ENCODE peak calls at places on chromosome 18, in nine cellular contexts. C is endothelial cell, X is Peyer's patch, M is progenitor cell of endocrine pancreas, B is heart right ventricle, V is fibroblast of the aortic adventitia, T is left lung, E is astrocyte of the spinal cord, D is AG10803. U is an unnamed sample.

GRCh38 chr18:38174594-38174993 is 609.0 kb upstream of the CELF4 start:
- DNase-seq in D (no peak), B (no peak), V (no peak), T (no peak), E (no peak), M (no peak), C (no peak), X (no peak), U (no peak)

GRCh38 chr18:63823516-63824219 is 48.5 kb downstream of the SERPINB7 start:
- DNase-seq in D (no peak), E (peak; percentile 27), M (no peak), C (no peak), B (peak; percentile 9), X (no peak), T (no peak), V (peak; percentile 44), U (no peak)

GRCh38 chr18:27712066-27712465 is 464.9 kb downstream of the CDH2 start:
- DNase-seq in M (no peak), V (no peak), B (no peak), D (no peak), T (no peak), E (no peak), X (no peak), C (no peak), U (no peak)

GRCh38 chr18:35040988-35041751 is at the start of gene MAPRE2:
- DNase-seq in C (peak; percentile 99), D (peak; percentile 97), E (peak; percentile 98), T (peak; percentile 100), B (peak; percentile 98), V (peak; percentile 95), M (peak; percentile 99), X (peak; percentile 98), U (peak; percentile 100)

GRCh38 chr18:47881752-47882455 is 48.6 kb downstream of the SMAD2 start:
- DNase-seq in C (no peak), T (peak; percentile 17), V (peak; percentile 56), B (no peak), M (no peak), E (peak; percentile 41), D (peak; percentile 55), X (no peak), U (no peak)

GRCh38 chr18:79684283-79684631 is 4.7 kb downstream of the CTDP1 start:
- DNase-seq in B (no peak), C (no peak), D (no peak), M (no peak), E (no peak), V (no peak), T (peak; percentile 44), X (no peak), U (no peak)

GRCh38 chr18:43034683-43035500 is 80.6 kb downstream of the RIT2 start:
- DNase-seq in C (no peak), M (no peak), D (no peak), T (no peak), V (no peak), E (no peak), X (no peak), B (no peak), U (no peak)

GRCh38 chr18:73684651-73685050 is 463.0 kb downstream of the FBXO15 start:
- DNase-seq in B (no peak), E (peak; percentile 55), X (no peak), M (no peak), C (no peak), D (no peak), V (peak; percentile 38), T (no peak), U (no peak)

GRCh38 chr18:31413137-31413536 is 34.4 kb upstream of the DSG3 start:
- DNase-seq in B (no peak), C (no peak), V (no peak), T (no peak), M (no peak), E (no peak), X (no peak), D (no peak), U (no peak)

GRCh38 chr18:80105369-80106167 is 3.5 kb upstream of the ADNP2 start:
- DNase-seq in E (no peak), V (no peak), M (no peak), X (no peak), B (no peak), D (no peak), C (no peak), T (no peak), U (peak; percentile 19)

GRCh38 chr18:3248670-3249359 is 1.2 kb downstream of the MYL12A start:
- DNase-seq in T (no peak), X (no peak), V (peak; percentile 72), D (peak; percentile 70), M (no peak), B (peak; percentile 37), E (peak; percentile 63), C (no peak), U (no peak)

DNA sequence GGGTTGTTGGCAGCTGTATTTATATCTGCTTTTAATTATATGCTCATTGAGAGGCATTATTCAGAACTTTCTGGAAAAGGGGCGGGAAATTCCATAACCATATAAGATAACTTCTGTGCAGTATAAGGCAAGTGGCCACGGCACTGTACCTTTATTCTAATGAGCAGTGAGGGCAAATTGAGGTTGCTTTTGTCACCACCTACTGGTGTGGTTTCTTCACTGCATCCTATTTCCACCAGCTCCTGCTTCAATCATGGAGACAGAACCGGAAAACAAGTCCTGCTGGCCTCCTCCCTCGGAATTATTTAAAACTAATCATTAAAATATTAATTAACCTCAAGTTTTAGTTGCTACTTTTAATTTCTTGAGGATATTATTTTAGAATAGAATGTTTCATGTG is 759.4 kb downstream of the CBLN2 start:
- DNase-seq in T (no peak), M (no peak), C (no peak), V (peak; percentile 29), E (no peak), X (no peak), B (no peak), D (no peak), U (no peak)
- TF ChIP-seq CTCF in T (peak; percentile 13), M (peak; percentile 42), C (no peak), V (peak; percentile 52), E (peak; percentile 40), X (no peak), B (no peak), D (no peak), U (no peak)

GRCh38 chr18:78086931-78087330 is 837.3 kb downstream of the GALR1 start:
- DNase-seq in T (no peak), D (no peak), M (no peak), V (no peak), B (no peak), E (no peak), C (no peak), X (no peak), U (no peak)

GRCh38 chr18:78082776-78083175 is 833.1 kb downstream of the GALR1 start:
- DNase-seq in B (no peak), M (no peak), V (no peak), T (no peak), E (no peak), D (no peak), X (no peak), C (no peak), U (no peak)

GRCh38 chr18:78085241-78086185 is 835.9 kb downstream of the GALR1 start:
- DNase-seq in D (no peak), C (no peak), M (no peak), V (no peak), B (no peak), E (no peak), X (no peak), T (no peak), U (no peak)

GRCh38 chr18:78090584-78090983 is 840.9 kb downstream of the GALR1 start:
- DNase-seq in C (no peak), E (no peak), D (no peak), T (no peak), M (no peak), V (no peak), B (no peak), X (no peak), U (no peak)

DNA sequence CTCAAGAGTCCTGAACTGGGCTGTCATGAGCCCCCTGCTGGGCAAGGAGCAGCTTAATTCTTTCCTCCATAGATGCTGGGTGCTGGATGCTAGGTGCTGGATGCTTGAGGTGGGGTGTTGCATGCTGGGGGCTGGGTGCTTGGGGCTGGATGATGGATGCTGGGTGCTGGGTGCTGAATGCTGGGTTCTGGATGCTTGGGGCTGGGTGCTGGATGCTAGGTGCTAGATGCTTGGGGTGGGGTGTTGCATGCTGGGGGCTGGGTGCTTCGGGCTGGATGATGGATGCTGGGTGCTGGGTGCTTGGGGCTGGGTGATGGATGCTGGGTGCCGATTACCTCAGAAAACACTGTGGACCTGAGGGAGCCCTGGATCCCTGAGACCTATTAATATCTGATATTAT is 837.7 kb downstream of the GALR1 start:
- DNase-seq in C (no peak), B (no peak), X (no peak), M (no peak), D (no peak), E (no peak), V (no peak), T (no peak), U (no peak)
- TF ChIP-seq CTCF in C (no peak), B (no peak), X (no peak), M (no peak), D (no peak), E (no peak), V (no peak), T (no peak), U (no peak)

GRCh38 chr18:22098563-22098989 is 70.8 kb upstream of the GATA6 start:
- DNase-seq in T (no peak), C (no peak), M (no peak), E (no peak), D (no peak), V (no peak), X (no peak), B (no peak), U (no peak)

GRCh38 chr18:22101731-22102130 is 67.7 kb upstream of the GATA6 start:
- DNase-seq in E (no peak), M (no peak), C (no peak), D (no peak), V (no peak), T (no peak), X (no peak), B (no peak), U (no peak)

GRCh38 chr18:22103664-22104031 is 65.7 kb upstream of the GATA6 start:
- DNase-seq in B (no peak), V (no peak), E (no peak), T (no peak), X (no peak), M (no peak), D (no peak), C (no peak), U (no peak)

GRCh38 chr18:22102948-22103663 is 66.3 kb upstream of the GATA6 start:
- DNase-seq in T (no peak), D (no peak), V (no peak), M (no peak), X (no peak), B (no peak), C (no peak), E (no peak), U (no peak)

DNA sequence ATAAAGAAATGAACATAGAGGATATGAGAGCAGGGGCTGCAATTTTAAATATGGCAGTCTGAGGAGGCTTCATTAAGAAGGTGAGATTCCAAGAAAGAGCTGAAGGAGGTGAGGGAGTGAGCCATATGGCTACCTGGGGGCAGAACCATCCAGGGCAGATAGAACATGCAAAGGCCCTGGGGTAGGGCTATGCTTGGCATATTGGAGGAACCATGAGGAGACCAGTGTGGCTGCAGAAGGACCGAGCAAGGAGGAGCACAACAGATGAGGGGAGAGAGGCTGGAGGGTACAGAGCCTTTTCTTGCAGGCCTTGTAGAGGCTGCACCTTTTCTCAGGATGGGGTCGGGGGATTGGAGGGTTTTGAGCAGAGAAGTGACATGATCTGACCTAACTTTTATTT is 69.5 kb upstream of the GATA6 start:
- DNase-seq in E (no peak), V (no peak), T (no peak), M (no peak), D (no peak), B (no peak), C (no peak), X (no peak), U (no peak)
- TF ChIP-seq CTCF in E (no peak), V (no peak), T (no peak), M (no peak), D (no peak), B (no peak), C (no peak), X (no peak), U (no peak)

GRCh38 chr18:51430538-51430937 is 233.1 kb upstream of the MEX3C start:
- DNase-seq in E (no peak), D (no peak), C (no peak), M (no peak), B (no peak), V (no peak), T (no peak), X (no peak), U (no peak)
- TF ChIP-seq CTCF in E (no peak), D (no peak), C (no peak), M (no peak), B (no peak), V (no peak), T (no peak), X (no peak), U (no peak)

U was measured in activated B cell treated with CpG ODN at 0.5 μM for 24 hours.